ENCODE peak calls at places on chromosomes 12 and 14, in four cellular contexts. W, B, I and K are unnamed samples.

GRCh38 chr12:5087831-5088554 is 44.3 kb downstream of the KCNA5 start:
- DNase-seq in W (no peak), B (no peak), I (no peak), K (no peak)

GRCh38 chr14:73712540-73713141 is 1.5 kb downstream of the PNMA1 start:
- DNase-seq in W (no peak), B (no peak), I (no peak), K (no peak)

GRCh38 chr14:87018294-87018693 is 974.7 kb downstream of the GALC start:
- DNase-seq in W (no peak), B (no peak), I (no peak), K (no peak)

GRCh38 chr14:35878272-35879140 is 52.4 kb downstream of the BRMS1L start:
- DNase-seq in W (no peak), B (no peak), I (no peak), K (no peak)

GRCh38 chr12:116458492-116458891 is 100.7 kb upstream of the MAP1LC3B2 start:
- DNase-seq in W (no peak), B (no peak), I (no peak), K (no peak)

GRCh38 chr14:53517276-53517960 is 364.3 kb upstream of the DDHD1 start:
- DNase-seq in W (no peak), B (no peak), I (no peak), K (no peak)

GRCh38 chr14:22552001-22552826 is 36.8 kb downstream of the DAD1 start:
- DNase-seq in W (no peak), B (no peak), I (no peak), K (no peak)

GRCh38 chr12:54182086-54182485 is 6.7 kb downstream of the SMUG1 start:
- DNase-seq in W (no peak), B (no peak), I (no peak), K (no peak)

GRCh38 chr12:13087766-13088165 is 15.7 kb downstream of the GSG1 start:
- DNase-seq in W (no peak), B (no peak), I (no peak), K (no peak)

GRCh38 chr12:104064031-104064841 is at the start of gene HCFC2:
- DNase-seq in W (peak), B (peak), I (peak), K (peak)

GRCh38 chr12:26845057-26845666 is 12.2 kb upstream of the ITPR2 start:
- DNase-seq in W (peak), B (no peak), I (no peak), K (peak)

GRCh38 chr12:6830286-6830892 is 2.2 kb downstream of the P3H3 start:
- DNase-seq in W (no peak), B (no peak), I (no peak), K (no peak)

GRCh38 chr14:57382283-57382682 is 8.1 kb upstream of the NAA30 start:
- DNase-seq in W (no peak), B (no peak), I (no peak), K (no peak)

GRCh38 chr14:94125659-94126418 is 3.6 kb downstream of the IFI27L2 start:
- DNase-seq in W (peak), B (no peak), I (no peak), K (peak)

GRCh38 chr14:54524410-54524809 is 14.7 kb downstream of the CGRRF1 start:
- DNase-seq in W (no peak), B (no peak), I (no peak), K (no peak)

GRCh38 chr14:87260460-87260859 is 732.5 kb downstream of the GALC start:
- DNase-seq in W (no peak), B (no peak), I (no peak), K (no peak)

GRCh38 chr14:76786556-76786955 is 25.3 kb downstream of the VASH1 start:
- DNase-seq in W (no peak), B (no peak), I (no peak), K (no peak)

GRCh38 chr12:123388948-123389559 is 5.1 kb downstream of the KMT5A start:
- DNase-seq in W (no peak), B (no peak), I (no peak), K (no peak)

GRCh38 chr14:69982220-69982795 is 103.1 kb downstream of the SMOC1 start:
- DNase-seq in W (no peak), B (no peak), I (no peak), K (no peak)

GRCh38 chr12:617304-617915 is 45.8 kb downstream of the NINJ2 start:
- DNase-seq in W (no peak), B (no peak), I (no peak), K (peak)

GRCh38 chr14:50023671-50024490 is 92.5 kb downstream of the VCPKMT start:
- DNase-seq in W (peak), B (no peak), I (no peak), K (peak)

GRCh38 chr12:130240831-130241590 is 78.7 kb downstream of the FZD10 start:
- DNase-seq in W (no peak), B (no peak), I (no peak), K (no peak)

GRCh38 chr14:30957813-30958370 is 67.6 kb upstream of the AP4S1 start:
- DNase-seq in W (no peak), B (no peak), I (no peak), K (no peak)

GRCh38 chr14:88844980-88845491 is 20.6 kb downstream of the TTC8 start:
- DNase-seq in W (no peak), B (no peak), I (no peak), K (no peak)